ENCODE peak calls at places on chromosomes 4 and X, in ten cellular contexts. K is AG04450, G is testis, H is suprapubic skin, U is A549, B is stomach, A is adrenal gland, F is substantia nigra, R is neural progenitor cell, W is Panc1. P is an unnamed sample.

GRCh38 chrX:40099046-40099968 is 1.5 kb upstream of the BCOR start:
- DNase-seq in K (no peak), G (peak; percentile 25), H (no peak), U (peak; percentile 28), B (no peak), A (peak; percentile 60), F (peak; percentile 15), R (peak; percentile 59), W (no peak), P (no peak)

GRCh38 chr4:6378493-6379445 is 93.6 kb downstream of the PPP2R2C start:
- DNase-seq in K (no peak), G (no peak), H (no peak), U (no peak), B (no peak), A (no peak), F (no peak), R (no peak), W (no peak), P (no peak)

GRCh38 chr4:138013625-138014024 is 228.5 kb downstream of the SLC7A11 start:
- DNase-seq in K (no peak), G (no peak), H (no peak), U (no peak), B (no peak), A (no peak), F (no peak), R (no peak), W (no peak), P (no peak)

GRCh38 chr4:2059726-2060577 is 825 bp downstream of the NAT8L start:
- DNase-seq in K (no peak), G (no peak), H (no peak), U (no peak), B (no peak), A (no peak), F (no peak), R (peak; percentile 68), W (no peak), P (no peak)

GRCh38 chrX:102599084-102599949 is at the start of gene ARMCX5:
- DNase-seq in K (peak; percentile 43), G (peak; percentile 86), H (peak; percentile 77), U (peak; percentile 55), B (peak; percentile 77), A (peak; percentile 81), F (peak; percentile 61), R (peak; percentile 89), W (peak; percentile 80), P (peak; percentile 37)

GRCh38 chr4:98242063-98242462 is 19.1 kb upstream of the RAP1GDS1 start:
- DNase-seq in K (no peak), G (no peak), H (no peak), U (no peak), B (no peak), A (no peak), F (no peak), R (no peak), W (no peak), P (no peak)

GRCh38 chrX:12843668-12844279 is 23.1 kb upstream of the TLR7 start:
- DNase-seq in K (no peak), G (no peak), H (no peak), U (no peak), B (no peak), A (no peak), F (no peak), R (no peak), W (no peak), P (no peak)

GRCh38 chr4:126630171-126630570 is 1002.6 kb upstream of the INTU start:
- DNase-seq in K (no peak), G (peak; percentile 16), H (no peak), U (no peak), B (no peak), A (no peak), F (no peak), R (no peak), W (no peak), P (no peak)

GRCh38 chr4:10761903-10762302 is 77.3 kb upstream of the CLNK start:
- DNase-seq in K (no peak), G (no peak), H (no peak), U (no peak), B (no peak), A (no peak), F (no peak), R (no peak), W (no peak), P (no peak)

GRCh38 chrX:119753639-119754257 is 4.6 kb upstream of the SOWAHD start:
- DNase-seq in K (no peak), G (no peak), H (no peak), U (no peak), B (no peak), A (no peak), F (no peak), R (peak; percentile 48), W (peak; percentile 27), P (no peak)

GRCh38 chrX:132480581-132481203 is 8.1 kb downstream of the MBNL3 start:
- DNase-seq in K (no peak), G (peak; percentile 27), H (no peak), U (no peak), B (peak; percentile 49), A (peak; percentile 35), F (peak; percentile 8), R (no peak), W (no peak), P (peak; percentile 0)

GRCh38 chr4:42708625-42709024 is 51.7 kb upstream of the ATP8A1 start:
- DNase-seq in K (no peak), G (no peak), H (no peak), U (no peak), B (no peak), A (no peak), F (no peak), R (no peak), W (no peak), P (no peak)

GRCh38 chr4:16066586-16067128 is 17.2 kb downstream of the PROM1 start:
- DNase-seq in K (no peak), G (no peak), H (no peak), U (no peak), B (no peak), A (no peak), F (no peak), R (no peak), W (no peak), P (no peak)

GRCh38 chr4:180558427-180558826 is 1684.8 kb upstream of the TENM3 start:
- DNase-seq in K (no peak), G (no peak), H (no peak), U (no peak), B (no peak), A (no peak), F (no peak), R (no peak), W (no peak), P (no peak)

GRCh38 chr4:38868055-38868965 is 704 bp downstream of the FAM114A1 start:
- DNase-seq in K (no peak), G (peak; percentile 64), H (no peak), U (no peak), B (peak; percentile 33), A (peak; percentile 60), F (no peak), R (peak; percentile 12), W (no peak), P (no peak)

GRCh38 chrX:10314530-10315104 is 157.8 kb downstream of the CLCN4 start:
- DNase-seq in K (no peak), G (no peak), H (no peak), U (peak; percentile 21), B (no peak), A (no peak), F (no peak), R (no peak), W (no peak), P (no peak)

GRCh38 chrX:103554687-103555417 is 30.5 kb upstream of the TCEAL4 start:
- DNase-seq in K (peak; percentile 15), G (peak; percentile 73), H (no peak), U (no peak), B (peak; percentile 56), A (peak; percentile 76), F (peak; percentile 32), R (peak; percentile 90), W (no peak), P (peak; percentile 10)

GRCh38 chr4:120009731-120010130 is 56.9 kb downstream of the MAD2L1 start:
- DNase-seq in K (peak; percentile 61), G (no peak), H (no peak), U (no peak), B (no peak), A (no peak), F (no peak), R (no peak), W (no peak), P (no peak)

GRCh38 chrX:49183701-49184281 is 2.4 kb downstream of the PRICKLE3 start:
- DNase-seq in K (no peak), G (no peak), H (no peak), U (no peak), B (no peak), A (no peak), F (no peak), R (no peak), W (no peak), P (no peak)
- H3K27ac ChIP-seq in K (no peak overlapping the region), G (no peak overlapping the region), H (peak overlapping the region; percentile 87), U (peak overlapping the region; percentile 68), B (no peak overlapping the region), A (no peak overlapping the region), F (no peak overlapping the region), R (no peak overlapping the region), W (peak overlapping the region; percentile 57), P (no peak overlapping the region)

GRCh38 chr4:168636040-168636439 is 139.2 kb downstream of the PALLD start:
- DNase-seq in K (no peak), G (no peak), H (no peak), U (no peak), B (no peak), A (no peak), F (no peak), R (no peak), W (no peak), P (no peak)
- H3K27ac ChIP-seq in K (peak overlapping the region; percentile 32), G (no peak overlapping the region), H (peak overlapping the region; percentile 62), U (peak overlapping the region; percentile 96), B (peak overlapping the region; percentile 13), A (no peak overlapping the region), F (no peak overlapping the region), R (no peak overlapping the region), W (no peak overlapping the region), P (no peak overlapping the region)

GRCh38 chrX:24027086-24027485 is at the start of gene KLHL15:
- DNase-seq in K (no peak), G (no peak), H (no peak), U (no peak), B (no peak), A (no peak), F (no peak), R (no peak), W (no peak), P (no peak)
- H3K27ac ChIP-seq in K (peak within 1 kb of the TSS; percentile 95), G (peak within 1 kb of the TSS; percentile 77), H (peak within 1 kb of the TSS; percentile 98), U (peak within 1 kb of the TSS; percentile 99), B (peak within 1 kb of the TSS; percentile 95), A (peak within 1 kb of the TSS; percentile 88), F (peak within 1 kb of the TSS; percentile 84), R (peak within 1 kb of the TSS; percentile 98), W (peak within 1 kb of the TSS; percentile 79), P (peak within 1 kb of the TSS; percentile 82)

DNA sequence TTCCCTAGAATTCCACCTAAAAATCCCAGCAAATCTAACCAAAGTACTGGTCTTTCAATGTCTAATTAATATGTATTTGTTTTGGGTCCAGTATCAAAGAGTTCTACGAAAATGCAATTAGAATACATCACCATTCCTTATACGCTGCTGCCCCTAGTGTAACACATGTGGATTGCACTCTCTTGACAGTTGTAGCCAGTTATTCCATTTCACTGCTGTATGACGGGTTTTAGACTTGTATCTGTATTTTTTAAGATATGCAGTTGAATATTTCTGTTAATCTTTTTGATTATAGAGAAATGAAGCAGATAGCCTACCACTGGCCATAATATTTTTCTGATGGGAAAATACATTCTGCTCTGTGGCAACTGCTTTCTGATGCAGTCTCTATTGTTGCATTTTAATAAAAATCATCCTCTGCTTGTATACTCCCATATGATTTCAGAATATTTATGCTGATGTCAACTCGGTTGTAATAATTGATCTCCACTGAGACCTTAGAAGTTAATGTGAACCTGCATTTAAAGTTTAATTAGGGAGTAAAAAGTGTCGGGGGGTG is 17.1 kb upstream of the PAGE2B start:
- DNase-seq in K (no peak), G (peak; percentile 25), H (no peak), U (peak; percentile 2), B (no peak), A (peak; percentile 43), F (no peak), R (peak; percentile 26), W (peak; percentile 20), P (no peak)
- H3K27ac ChIP-seq in K (no peak overlapping the region), G (no peak overlapping the region), H (no peak overlapping the region), U (no peak overlapping the region), B (no peak overlapping the region), A (no peak overlapping the region), F (no peak overlapping the region), R (no peak overlapping the region), W (no peak overlapping the region), P (no peak overlapping the region)